ENCODE peak calls at places on chromosome 1, in seven cellular contexts. L is NCI-H345; K is CD8-positive, alpha-beta memory T cell; F is A172; P is brain microvascular endothelial cell; H is LoVo; C is GM18507. J is an unnamed sample.

GRCh38 chr1:30637183-30637969 is 86.0 kb downstream of the MATN1 start:
- DNase-seq in C (no peak), H (no peak), K (no peak), P (no peak), F (no peak), L (no peak), J (no peak)

GRCh38 chr1:183411091-183411490 is 7.1 kb downstream of the NMNAT2 start:
- DNase-seq in L (no peak), H (no peak), C (no peak), P (no peak), K (no peak), F (no peak), J (no peak)

GRCh38 chr1:110258734-110259133 is 48.6 kb downstream of the KCNC4 start:
- DNase-seq in K (no peak), P (no peak), F (no peak), C (no peak), H (no peak), L (peak), J (no peak)

GRCh38 chr1:206851611-206852010 is 13.8 kb upstream of the IL20 start:
- DNase-seq in P (no peak), C (no peak), F (no peak), H (no peak), L (no peak), K (no peak), J (no peak)

GRCh38 chr1:235708390-235708962 is 58.9 kb upstream of the GNG4 start:
- DNase-seq in P (peak), K (no peak), C (no peak), F (peak), L (no peak), H (peak), J (peak)

GRCh38 chr1:55547441-55547840 is 332.3 kb upstream of the USP24 start:
- DNase-seq in F (no peak), H (no peak), L (no peak), C (no peak), K (no peak), P (no peak), J (no peak)

GRCh38 chr1:9289090-9289534 is 3.6 kb upstream of the SPSB1 start:
- DNase-seq in H (peak), L (peak), K (peak), C (no peak), P (peak), F (no peak), J (peak)

GRCh38 chr1:93552751-93553455 is 105.0 kb downstream of the FNBP1L start:
- DNase-seq in K (no peak), H (peak), F (peak), C (no peak), L (peak), P (peak), J (peak)

GRCh38 chr1:8155528-8156186 is 129.5 kb upstream of the ERRFI1 start:
- DNase-seq in K (no peak), L (no peak), H (no peak), F (no peak), P (no peak), C (no peak), J (no peak)

GRCh38 chr1:182279724-182280506 is 111.7 kb downstream of the GLUL start:
- DNase-seq in C (no peak), P (no peak), L (peak), H (no peak), K (no peak), F (no peak), J (no peak)

J was measured in HCT116.